ENCODE peak calls at places on chromosome 4, in four cellular contexts. P, O, N and B are unnamed samples.

GRCh38 chr4:184094532-184095192 is 123.0 kb downstream of the ENPP6 start:
- DNase-seq in P (no peak), O (no peak), N (no peak), B (no peak)

GRCh38 chr4:163875327-163875726 is 380.8 kb downstream of the TMA16 start:
- DNase-seq in P (no peak), O (no peak), N (no peak), B (no peak)

GRCh38 chr4:127446309-127446708 is 186.4 kb upstream of the INTU start:
- DNase-seq in P (no peak), O (no peak), N (no peak), B (no peak)

GRCh38 chr4:185209031-185209851 is at the start of gene SNX25:
- DNase-seq in P (peak), O (peak), N (peak), B (peak)

GRCh38 chr4:96677499-96677898 is 837.6 kb downstream of the PDHA2 start:
- DNase-seq in P (no peak), O (peak), N (no peak), B (no peak)

GRCh38 chr4:131113704-131114103 is 2017.8 kb downstream of the C4orf33 start:
- DNase-seq in P (no peak), O (no peak), N (no peak), B (no peak)

GRCh38 chr4:82774711-82775171 is 23.9 kb downstream of the SCD5 start:
- DNase-seq in P (peak), O (no peak), N (peak), B (no peak)

GRCh38 chr4:85955614-85956295 is 404.1 kb downstream of the MAPK10 start:
- DNase-seq in P (no peak), O (no peak), N (peak), B (no peak)

GRCh38 chr4:89114100-89114499 is 2.8 kb downstream of the TIGD2 start:
- DNase-seq in P (no peak), O (no peak), N (no peak), B (no peak)

GRCh38 chr4:78369691-78370090 is 181.9 kb upstream of the ANXA3 start:
- DNase-seq in P (peak), O (no peak), N (peak), B (no peak)

GRCh38 chr4:80202784-80203553 is 5.7 kb downstream of the PRDM8 start:
- DNase-seq in P (peak), O (peak), N (peak), B (no peak)

GRCh38 chr4:2818351-2818939 is 25.2 kb upstream of the ADD1 start:
- DNase-seq in P (peak), O (no peak), N (peak), B (no peak)

GRCh38 chr4:5883916-5884315 is 9.0 kb downstream of the CRMP1 start:
- DNase-seq in P (no peak), O (peak), N (no peak), B (no peak)

GRCh38 chr4:3323071-3323481 is 30.3 kb downstream of the RGS12 start:
- DNase-seq in P (no peak), O (no peak), N (no peak), B (no peak)

GRCh38 chr4:184201179-184201578 is 16.5 kb downstream of the ENPP6 start:
- DNase-seq in P (no peak), O (no peak), N (no peak), B (no peak)

GRCh38 chr4:83490876-83491450 is 6.1 kb upstream of the ABRAXAS1 start:
- DNase-seq in P (no peak), O (peak), N (peak), B (no peak)

GRCh38 chr4:84455697-84456096 is 43.4 kb downstream of the NKX6-1 start:
- DNase-seq in P (no peak), O (no peak), N (peak), B (no peak)

GRCh38 chr4:46123872-46124755 is at the start of gene GABRG1:
- DNase-seq in P (peak), O (no peak), N (peak), B (peak)

GRCh38 chr4:101693842-101694398 is 96.6 kb upstream of the BANK1 start:
- DNase-seq in P (no peak), O (no peak), N (peak), B (no peak)

GRCh38 chr4:82432596-82432995 is 2.2 kb downstream of the ENOPH1 start:
- DNase-seq in P (no peak), O (no peak), N (no peak), B (no peak)

GRCh38 chr4:186192068-186192751 is 843 bp downstream of the CYP4V2 start:
- DNase-seq in P (peak), O (peak), N (peak), B (peak)

GRCh38 chr4:89290727-89291126 is 16.9 kb downstream of the GPRIN3 start:
- DNase-seq in P (no peak), O (no peak), N (no peak), B (no peak)

GRCh38 chr4:1480720-1481119 is 74.5 kb upstream of the NKX1-1 start:
- DNase-seq in P (no peak), O (no peak), N (no peak), B (no peak)

GRCh38 chr4:1972414-1972813 is 36.4 kb downstream of the NELFA start:
- DNase-seq in P (no peak), O (no peak), N (no peak), B (no peak)

GRCh38 chr4:151356510-151356909 is 31.1 kb upstream of the SH3D19 start:
- DNase-seq in P (no peak), O (peak), N (no peak), B (no peak)

GRCh38 chr4:145216532-145216931 is 36.1 kb upstream of the OTUD4 start:
- DNase-seq in P (no peak), O (peak), N (no peak), B (no peak)

GRCh38 chr4:119124314-119124713 is 11.3 kb upstream of the MYOZ2 start:
- DNase-seq in P (no peak), O (peak), N (peak), B (no peak)

GRCh38 chr4:29307256-29307655 is 1412.9 kb upstream of the PCDH7 start:
- DNase-seq in P (no peak), O (no peak), N (no peak), B (no peak)

GRCh38 chr4:88029556-88029955 is 22.1 kb downstream of the PKD2 start:
- DNase-seq in P (no peak), O (no peak), N (no peak), B (no peak)

GRCh38 chr4:123438031-123438430 is 41.4 kb downstream of the SPRY1 start:
- DNase-seq in P (no peak), O (peak), N (no peak), B (no peak)

GRCh38 chr4:876780-877179 is 50.9 kb upstream of the CPLX1 start:
- DNase-seq in P (peak), O (no peak), N (peak), B (no peak)

GRCh38 chr4:680931-681645 is 6.7 kb downstream of the MYL5 start:
- DNase-seq in P (peak), O (peak), N (peak), B (no peak)

GRCh38 chr4:116925900-116926457 is 159.4 kb downstream of the TRAM1L1 start:
- DNase-seq in P (peak), O (peak), N (peak), B (peak)

GRCh38 chr4:39975488-39976089 is 2.1 kb downstream of the PDS5A start:
- DNase-seq in P (no peak), O (peak), N (no peak), B (no peak)

GRCh38 chr4:5165419-5166369 is 114.4 kb downstream of the STK32B start:
- DNase-seq in P (peak), O (peak), N (peak), B (no peak)

GRCh38 chr4:66840178-66840577 is 705.1 kb downstream of the CENPC start:
- DNase-seq in P (no peak), O (no peak), N (no peak), B (no peak)

GRCh38 chr4:8393593-8394038 is 46.9 kb downstream of the ACOX3 start:
- DNase-seq in P (no peak), O (peak), N (peak), B (peak)

GRCh38 chr4:123597586-123597985 is 201.0 kb downstream of the SPRY1 start:
- DNase-seq in P (no peak), O (peak), N (peak), B (no peak)

GRCh38 chr4:14168919-14169318 is 541.4 kb upstream of the BOD1L1 start:
- DNase-seq in P (no peak), O (peak), N (no peak), B (no peak)

GRCh38 chr4:14167876-14168510 is 540.5 kb upstream of the BOD1L1 start:
- DNase-seq in P (no peak), O (no peak), N (no peak), B (no peak)

GRCh38 chr4:14165253-14165942 is 537.9 kb upstream of the BOD1L1 start:
- DNase-seq in P (no peak), O (no peak), N (no peak), B (no peak)

GRCh38 chr4:14169460-14169859 is 541.9 kb upstream of the BOD1L1 start:
- DNase-seq in P (no peak), O (peak), N (peak), B (no peak)
- H3K18ac ChIP-seq in P (no peak), O (peak), N (no peak), B (no peak)

DNA sequence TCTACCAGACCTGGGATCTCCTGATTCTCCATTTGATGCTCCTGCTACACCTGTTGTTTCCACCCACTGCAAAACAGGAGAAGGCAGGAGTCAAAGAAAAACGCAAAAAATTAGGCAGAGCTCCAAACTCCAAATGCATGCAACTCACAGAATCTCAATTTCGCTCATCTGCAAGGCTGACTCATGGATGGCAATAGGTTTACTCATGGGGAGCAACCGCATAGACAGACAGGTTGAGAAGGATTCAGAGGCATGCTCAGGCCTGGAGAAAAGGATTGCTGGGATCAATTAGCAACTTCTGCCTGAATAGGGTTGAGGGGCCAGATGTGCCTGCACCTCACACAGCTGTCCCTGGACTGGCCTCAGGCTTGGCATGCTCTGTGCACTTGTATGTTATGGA is 231.0 kb downstream of the LDB2 start:
- DNase-seq in P (no peak), O (peak), N (no peak), B (no peak)
- H3K18ac ChIP-seq in P (no peak), O (no peak), N (no peak), B (no peak)

GRCh38 chr4:182231503-182231902 is 11.7 kb upstream of the TENM3 start:
- DNase-seq in P (no peak), O (no peak), N (no peak), B (no peak)

GRCh38 chr4:182231080-182231479 is 12.1 kb upstream of the TENM3 start:
- DNase-seq in P (no peak), O (no peak), N (no peak), B (no peak)

GRCh38 chr4:182238355-182238931 is 4.8 kb upstream of the TENM3 start:
- DNase-seq in P (no peak), O (no peak), N (peak), B (no peak)

GRCh38 chr4:182236186-182236585 is 7.0 kb upstream of the TENM3 start:
- DNase-seq in P (no peak), O (no peak), N (no peak), B (no peak)

GRCh38 chr4:182235016-182235415 is 8.2 kb upstream of the TENM3 start:
- DNase-seq in P (no peak), O (no peak), N (no peak), B (no peak)
- H3K18ac ChIP-seq in P (no peak), O (no peak), N (no peak), B (no peak)

GRCh38 chr4:68368566-68369473 is 18.9 kb upstream of the YTHDC1 start:
- DNase-seq in P (no peak), O (peak), N (no peak), B (no peak)
- H3K18ac ChIP-seq in P (no peak), O (no peak), N (no peak), B (no peak)

GRCh38 chr4:134952775-134953174 is 751.2 kb upstream of the PABPC4L start:
- DNase-seq in P (no peak), O (no peak), N (no peak), B (no peak)

GRCh38 chr4:134952305-134952704 is 750.7 kb upstream of the PABPC4L start:
- DNase-seq in P (no peak), O (no peak), N (no peak), B (no peak)

GRCh38 chr4:134958862-134959261 is 757.3 kb upstream of the PABPC4L start:
- DNase-seq in P (no peak), O (no peak), N (no peak), B (no peak)

GRCh38 chr4:134955059-134955458 is 753.5 kb upstream of the PABPC4L start:
- DNase-seq in P (no peak), O (no peak), N (no peak), B (no peak)
- H3K18ac ChIP-seq in P (no peak), O (no peak), N (no peak), B (no peak)

GRCh38 chr4:53527342-53527741 is 63.9 kb downstream of the LNX1 start:
- DNase-seq in P (no peak), O (no peak), N (peak), B (no peak)

GRCh38 chr4:53527930-53528329 is 63.4 kb downstream of the LNX1 start:
- DNase-seq in P (no peak), O (no peak), N (no peak), B (no peak)

GRCh38 chr4:53518807-53519206 is 72.5 kb downstream of the LNX1 start:
- DNase-seq in P (no peak), O (no peak), N (no peak), B (no peak)

GRCh38 chr4:53520114-53520513 is 71.2 kb downstream of the LNX1 start:
- DNase-seq in P (peak), O (no peak), N (peak), B (no peak)

GRCh38 chr4:53522334-53522733 is 69.0 kb downstream of the LNX1 start:
- DNase-seq in P (no peak), O (no peak), N (no peak), B (no peak)
- H3K18ac ChIP-seq in P (no peak), O (no peak), N (no peak), B (no peak)

GRCh38 chr4:6941796-6942195 is 32.2 kb downstream of the TBC1D14 start:
- DNase-seq in P (no peak), O (no peak), N (no peak), B (no peak)
- H3K18ac ChIP-seq in P (no peak), O (peak), N (no peak), B (no peak)

DNA sequence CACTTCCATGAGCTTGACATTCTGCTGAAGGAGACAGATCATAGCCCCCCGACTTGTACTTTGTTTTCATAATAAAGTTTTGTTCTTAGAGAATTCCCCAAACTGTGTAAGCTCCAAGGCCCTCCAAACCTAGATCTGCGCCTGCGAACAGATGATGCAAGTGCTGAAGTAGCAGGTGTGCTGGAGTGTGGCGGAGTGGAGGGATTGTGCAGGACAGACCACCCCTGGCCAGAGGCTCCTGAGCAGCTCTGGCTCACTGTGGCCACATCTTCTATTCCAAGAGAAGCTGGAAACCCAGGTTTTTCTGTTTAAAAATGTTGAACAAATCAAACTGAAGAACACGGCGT is 46.4 kb downstream of the TBC1D14 start:
- DNase-seq in P (no peak), O (no peak), N (no peak), B (no peak)
- H3K18ac ChIP-seq in P (no peak), O (no peak), N (no peak), B (no peak)